ENCODE peak calls at places on chromosomes 13 and 19, in eight cellular contexts. H is cardiac muscle cell, U is psoas muscle, Y is testis, G is endodermal cell, S is GM23338, W is AG04450, Z is ascending aorta. Q is an unnamed sample.

GRCh38 chr13:41470187-41470586 is 12.8 kb downstream of the RGCC start:
- DNase-seq in H (no peak), U (no peak), Y (no peak), G (no peak), S (no peak), W (no peak), Z (no peak), Q (no peak)

GRCh38 chr19:31962565-31962996 is 382.8 kb upstream of the ZNF507 start:
- DNase-seq in H (no peak), U (no peak), Y (peak; percentile 65), G (no peak), S (no peak), W (no peak), Z (no peak), Q (peak; percentile 32)

GRCh38 chr19:46722421-46723022 is 5.6 kb upstream of the PRKD2 start:
- DNase-seq in H (no peak), U (no peak), Y (no peak), G (no peak), S (no peak), W (no peak), Z (no peak), Q (no peak)

GRCh38 chr13:64369121-64369520 is 2861.0 kb downstream of the PCDH9 start:
- DNase-seq in H (no peak), U (no peak), Y (no peak), G (no peak), S (no peak), W (no peak), Z (no peak), Q (no peak)

GRCh38 chr19:50814883-50815282 is 8.7 kb downstream of the KLK1 start:
- DNase-seq in H (no peak), U (no peak), Y (no peak), G (no peak), S (no peak), W (no peak), Z (no peak), Q (no peak)

GRCh38 chr13:59444210-59444857 is 719.4 kb downstream of the DIAPH3 start:
- DNase-seq in H (no peak), U (no peak), Y (no peak), G (no peak), S (no peak), W (no peak), Z (no peak), Q (no peak)

GRCh38 chr13:95509521-95510315 is 42.8 kb upstream of the CLDN10 start:
- DNase-seq in H (no peak), U (no peak), Y (no peak), G (no peak), S (no peak), W (no peak), Z (no peak), Q (no peak)

GRCh38 chr19:4969772-4970531 is 1.0 kb downstream of the KDM4B start:
- DNase-seq in H (peak; percentile 22), U (no peak), Y (peak; percentile 41), G (peak; percentile 64), S (peak; percentile 32), W (no peak), Z (no peak), Q (no peak)

GRCh38 chr13:86882107-86882506 is 789.1 kb upstream of the SLITRK5 start:
- DNase-seq in H (no peak), U (no peak), Y (no peak), G (peak; percentile 86), S (peak; percentile 91), W (no peak), Z (no peak), Q (no peak)

GRCh38 chr13:96581741-96582140 is 412.5 kb downstream of the OXGR1 start:
- DNase-seq in H (no peak), U (no peak), Y (no peak), G (no peak), S (no peak), W (no peak), Z (no peak), Q (no peak)

DNA sequence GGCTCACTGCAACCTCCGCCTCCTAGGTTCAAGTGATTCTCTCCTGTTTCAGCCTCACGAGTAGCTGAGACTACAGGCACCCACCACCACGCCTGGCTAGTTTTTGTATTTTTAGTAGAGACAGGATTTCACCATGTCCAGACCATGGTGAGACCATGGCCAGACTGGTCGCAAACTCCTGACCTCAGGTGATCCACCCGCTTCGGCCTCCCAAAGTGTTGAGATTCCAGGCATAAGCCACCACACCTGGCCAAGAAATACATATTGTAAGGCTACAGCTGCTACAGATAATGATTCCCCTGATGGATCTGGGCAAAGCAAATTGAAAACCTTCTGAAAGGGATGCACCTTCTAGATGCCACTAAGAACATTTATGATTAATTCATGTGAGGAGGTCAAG is 17.8 kb downstream of the PLPP2 start:
- DNase-seq in H (no peak), U (no peak), Y (no peak), G (no peak), S (no peak), W (no peak), Z (no peak), Q (no peak)
- H3K4me3 ChIP-seq in H (no peak overlapping the region), U (no peak overlapping the region), Y (no peak overlapping the region), G (no peak overlapping the region), S (no peak overlapping the region), W (no peak overlapping the region), Z (no peak overlapping the region), Q (no peak overlapping the region)

GRCh38 chr13:113350065-113350937 is 13.6 kb downstream of the GRTP1 start:
- DNase-seq in H (no peak), U (no peak), Y (no peak), G (peak; percentile 81), S (no peak), W (no peak), Z (no peak), Q (no peak)
- TF ChIP-seq CTCF in H (no peak), U (no peak), Y (no peak), G (peak; percentile 54), S (peak; percentile 53), W (no peak), Z (no peak), Q (no peak)

DNA sequence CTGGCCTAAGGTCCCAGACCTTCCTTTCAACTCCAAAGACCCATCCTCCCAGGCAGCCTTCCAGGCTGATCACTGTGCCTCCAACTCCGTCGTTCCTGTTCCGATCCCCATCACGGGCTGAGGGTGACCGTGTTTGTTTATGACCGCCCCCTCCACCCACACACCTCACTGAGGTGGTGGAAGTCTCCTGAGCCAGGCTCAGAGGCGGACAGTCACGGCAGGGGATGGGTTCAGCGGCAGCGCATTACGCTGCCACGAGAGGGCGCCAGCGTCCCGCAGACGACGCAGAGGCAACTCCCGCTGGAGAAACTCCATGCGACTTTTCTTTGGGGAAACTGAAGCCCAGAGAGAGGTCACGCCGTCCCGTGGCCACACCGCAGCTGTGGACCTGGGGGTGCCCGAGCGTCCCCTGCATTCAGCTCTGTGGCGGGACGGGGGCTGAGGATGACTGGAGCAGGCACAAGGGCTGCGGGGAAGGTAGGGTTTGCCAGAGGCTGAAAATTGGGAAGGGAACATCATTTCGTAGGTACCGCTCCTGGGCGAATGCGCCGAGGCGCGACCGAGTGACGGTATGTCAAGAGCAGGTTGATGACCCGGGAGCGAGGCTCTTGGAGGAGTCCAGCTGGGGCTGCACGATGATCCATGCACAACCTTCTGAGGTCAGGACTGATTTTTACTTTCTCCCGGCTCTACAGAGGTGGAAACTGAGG is 920 bp upstream of the ARRDC2 start:
- DNase-seq in H (peak; percentile 87), U (peak; percentile 84), Y (peak; percentile 92), G (peak; percentile 95), S (peak; percentile 86), W (no peak), Z (peak; percentile 88), Q (peak; percentile 53)
- H3K4me3 ChIP-seq in H (peak overlapping the region; percentile 36), U (peak overlapping the region; percentile 85), Y (peak overlapping the region; percentile 50), G (peak overlapping the region; percentile 81), S (peak overlapping the region; percentile 83), W (peak overlapping the region; percentile 58), Z (peak overlapping the region; percentile 78), Q (peak overlapping the region; percentile 46)

GRCh38 chr19:13090511-13091231 is 12.0 kb downstream of the LYL1 start:
- DNase-seq in H (no peak), U (no peak), Y (no peak), G (no peak), S (no peak), W (no peak), Z (peak; percentile 63), Q (no peak)
- TF ChIP-seq CTCF in H (no peak), U (no peak), Y (no peak), G (no peak), S (no peak), W (no peak), Z (no peak), Q (no peak)

GRCh38 chr19:45163751-45164150 is 3.0 kb upstream of the NKPD1 start:
- DNase-seq in H (no peak), U (no peak), Y (no peak), G (no peak), S (no peak), W (no peak), Z (no peak), Q (no peak)

GRCh38 chr19:45162464-45163143 is 1.8 kb upstream of the NKPD1 start:
- DNase-seq in H (no peak), U (no peak), Y (no peak), G (no peak), S (no peak), W (no peak), Z (no peak), Q (no peak)

GRCh38 chr19:45164577-45165335 is 4.0 kb upstream of the NKPD1 start:
- DNase-seq in H (peak; percentile 48), U (peak; percentile 40), Y (peak; percentile 55), G (peak; percentile 96), S (peak; percentile 82), W (no peak), Z (no peak), Q (no peak)

GRCh38 chr19:45161715-45162463 is 1.1 kb upstream of the NKPD1 start:
- DNase-seq in H (peak; percentile 80), U (peak; percentile 45), Y (peak; percentile 42), G (peak; percentile 92), S (peak; percentile 87), W (no peak), Z (no peak), Q (no peak)

GRCh38 chr19:45163156-45163555 is 2.4 kb upstream of the NKPD1 start:
- DNase-seq in H (no peak), U (no peak), Y (no peak), G (no peak), S (no peak), W (no peak), Z (no peak), Q (no peak)
- H3K4me3 ChIP-seq in H (no peak overlapping the region), U (no peak overlapping the region), Y (no peak overlapping the region), G (no peak overlapping the region), S (no peak overlapping the region), W (no peak overlapping the region), Z (no peak overlapping the region), Q (no peak overlapping the region)